ENCODE peak calls at places on chromosomes 6 and 20, in six cellular contexts. One of them, this sample, is unnamed. For H3K9me3, the result is how much of the 10 kb centered on the place peaks cover.

GRCh38 chr6:168244961-168245551 is 74.5 kb downstream of the DACT2 start:
- DNase-seq in AG04450: no peak
- DNase-seq in CD4-positive, alpha-beta T cell: no peak
- DNase-seq in fibroblast of lung: no peak
- DNase-seq in spleen: no peak
- DNase-seq in psoas muscle: no peak
- DNase-seq in this sample: no peak

GRCh38 chr6:34248727-34249468 is at the start of gene SMIM29:
- DNase-seq in AG04450: peak
- DNase-seq in CD4-positive, alpha-beta T cell: peak
- DNase-seq in fibroblast of lung: peak
- DNase-seq in spleen: peak
- DNase-seq in psoas muscle: peak
- DNase-seq in this sample: peak

GRCh38 chr6:30494275-30494990 is 5.1 kb downstream of the HLA-E start:
- DNase-seq in AG04450: no peak
- DNase-seq in CD4-positive, alpha-beta T cell: no peak
- DNase-seq in fibroblast of lung: no peak
- DNase-seq in spleen: no peak
- DNase-seq in psoas muscle: no peak
- DNase-seq in this sample: no peak

GRCh38 chr6:170374571-170375444 is 68.2 kb downstream of the FAM120B start:
- DNase-seq in AG04450: no peak
- DNase-seq in CD4-positive, alpha-beta T cell: no peak
- DNase-seq in fibroblast of lung: no peak
- DNase-seq in spleen: no peak
- DNase-seq in psoas muscle: no peak
- DNase-seq in this sample: no peak

GRCh38 chr20:45289942-45290676 is 16.5 kb upstream of the RBPJL start:
- DNase-seq in AG04450: no peak
- DNase-seq in CD4-positive, alpha-beta T cell: no peak
- DNase-seq in fibroblast of lung: no peak
- DNase-seq in spleen: no peak
- DNase-seq in psoas muscle: no peak
- DNase-seq in this sample: no peak

GRCh38 chr20:43331911-43332310 is 125.8 kb upstream of the SRSF6 start:
- DNase-seq in AG04450: no peak
- DNase-seq in CD4-positive, alpha-beta T cell: no peak
- DNase-seq in fibroblast of lung: no peak
- DNase-seq in spleen: no peak
- DNase-seq in psoas muscle: peak
- DNase-seq in this sample: no peak

GRCh38 chr20:12098411-12098810 is 180.7 kb downstream of the BTBD3 start:
- DNase-seq in AG04450: no peak
- DNase-seq in CD4-positive, alpha-beta T cell: no peak
- DNase-seq in fibroblast of lung: no peak
- DNase-seq in spleen: no peak
- DNase-seq in psoas muscle: no peak
- DNase-seq in this sample: no peak

GRCh38 chr6:39083111-39083702 is 31.8 kb downstream of the SAYSD1 start:
- DNase-seq in AG04450: no peak
- DNase-seq in CD4-positive, alpha-beta T cell: no peak
- DNase-seq in fibroblast of lung: no peak
- DNase-seq in spleen: no peak
- DNase-seq in psoas muscle: no peak
- DNase-seq in this sample: no peak

GRCh38 chr20:50226093-50226974 is 35.7 kb downstream of the CEBPB start:
- DNase-seq in AG04450: no peak
- DNase-seq in CD4-positive, alpha-beta T cell: no peak
- DNase-seq in fibroblast of lung: peak
- DNase-seq in spleen: no peak
- DNase-seq in psoas muscle: no peak
- DNase-seq in this sample: no peak

GRCh38 chr20:31602779-31603441 is 2.2 kb upstream of the ID1 start:
- DNase-seq in AG04450: no peak
- DNase-seq in CD4-positive, alpha-beta T cell: peak
- DNase-seq in fibroblast of lung: peak
- DNase-seq in spleen: no peak
- DNase-seq in psoas muscle: no peak
- DNase-seq in this sample: no peak

GRCh38 chr20:21203036-21203656 is 77.3 kb downstream of the KIZ start:
- DNase-seq in AG04450: no peak
- DNase-seq in CD4-positive, alpha-beta T cell: no peak
- DNase-seq in fibroblast of lung: no peak
- DNase-seq in spleen: no peak
- DNase-seq in psoas muscle: no peak
- DNase-seq in this sample: no peak

GRCh38 chr6:112337209-112337638 is 9.9 kb upstream of the RFPL4B start:
- DNase-seq in AG04450: peak
- DNase-seq in CD4-positive, alpha-beta T cell: no peak
- DNase-seq in fibroblast of lung: peak
- DNase-seq in spleen: no peak
- DNase-seq in psoas muscle: peak
- DNase-seq in this sample: no peak

GRCh38 chr6:42423244-42423643 is 28.5 kb downstream of the TRERF1 start:
- DNase-seq in AG04450: no peak
- DNase-seq in CD4-positive, alpha-beta T cell: no peak
- DNase-seq in fibroblast of lung: no peak
- DNase-seq in spleen: no peak
- DNase-seq in psoas muscle: no peak
- DNase-seq in this sample: no peak

GRCh38 chr20:46648903-46649649 is 2.2 kb downstream of the SLC13A3 start:
- DNase-seq in AG04450: no peak
- DNase-seq in CD4-positive, alpha-beta T cell: no peak
- DNase-seq in fibroblast of lung: no peak
- DNase-seq in spleen: no peak
- DNase-seq in psoas muscle: no peak
- DNase-seq in this sample: no peak

GRCh38 chr6:129619579-129620233 is 90.3 kb downstream of the ARHGAP18 start:
- DNase-seq in AG04450: no peak
- DNase-seq in CD4-positive, alpha-beta T cell: no peak
- DNase-seq in fibroblast of lung: no peak
- DNase-seq in spleen: no peak
- DNase-seq in psoas muscle: no peak
- DNase-seq in this sample: no peak

GRCh38 chr20:12171927-12172581 is 254.4 kb downstream of the BTBD3 start:
- DNase-seq in AG04450: peak
- DNase-seq in CD4-positive, alpha-beta T cell: no peak
- DNase-seq in fibroblast of lung: peak
- DNase-seq in spleen: no peak
- DNase-seq in psoas muscle: no peak
- DNase-seq in this sample: no peak

GRCh38 chr20:25623225-25623735 is 534 bp downstream of the NANP start:
- DNase-seq in AG04450: no peak
- DNase-seq in CD4-positive, alpha-beta T cell: no peak
- DNase-seq in fibroblast of lung: peak
- DNase-seq in spleen: peak
- DNase-seq in psoas muscle: peak
- DNase-seq in this sample: peak

GRCh38 chr6:41836022-41836659 is 48.6 kb downstream of the TOMM6 start:
- DNase-seq in AG04450: no peak
- DNase-seq in CD4-positive, alpha-beta T cell: no peak
- DNase-seq in fibroblast of lung: peak
- DNase-seq in spleen: no peak
- DNase-seq in psoas muscle: no peak
- DNase-seq in this sample: no peak

GRCh38 chr6:56173228-56173627 is 74.2 kb downstream of the COL21A1 start:
- DNase-seq in AG04450: no peak
- DNase-seq in CD4-positive, alpha-beta T cell: no peak
- DNase-seq in fibroblast of lung: no peak
- DNase-seq in spleen: no peak
- DNase-seq in psoas muscle: no peak
- DNase-seq in this sample: no peak
- H3K9me3 ChIP-seq in AG04450: under half
- H3K9me3 ChIP-seq in CD4-positive, alpha-beta T cell: under half
- H3K9me3 ChIP-seq in fibroblast of lung: under half
- H3K9me3 ChIP-seq in spleen: half or more
- H3K9me3 ChIP-seq in psoas muscle: under half
- H3K9me3 ChIP-seq in this sample: under half

GRCh38 chr20:29297411-29298270 is 1959.8 kb upstream of the DEFB115 start:
- DNase-seq in AG04450: no peak
- DNase-seq in CD4-positive, alpha-beta T cell: no peak
- DNase-seq in fibroblast of lung: no peak
- DNase-seq in spleen: no peak
- DNase-seq in psoas muscle: peak
- DNase-seq in this sample: no peak
- H3K9me3 ChIP-seq in AG04450: half or more
- H3K9me3 ChIP-seq in CD4-positive, alpha-beta T cell: under half
- H3K9me3 ChIP-seq in fibroblast of lung: under half
- H3K9me3 ChIP-seq in spleen: half or more
- H3K9me3 ChIP-seq in psoas muscle: under half
- H3K9me3 ChIP-seq in this sample: under half

GRCh38 chr20:59622496-59622895 is 18.2 kb downstream of the PHACTR3 start:
- DNase-seq in AG04450: no peak
- DNase-seq in CD4-positive, alpha-beta T cell: no peak
- DNase-seq in fibroblast of lung: no peak
- DNase-seq in spleen: no peak
- DNase-seq in psoas muscle: no peak
- DNase-seq in this sample: no peak
- H3K9me3 ChIP-seq in AG04450: under half
- H3K9me3 ChIP-seq in CD4-positive, alpha-beta T cell: under half
- H3K9me3 ChIP-seq in fibroblast of lung: under half
- H3K9me3 ChIP-seq in spleen: under half
- H3K9me3 ChIP-seq in psoas muscle: under half
- H3K9me3 ChIP-seq in this sample: under half

DNA sequence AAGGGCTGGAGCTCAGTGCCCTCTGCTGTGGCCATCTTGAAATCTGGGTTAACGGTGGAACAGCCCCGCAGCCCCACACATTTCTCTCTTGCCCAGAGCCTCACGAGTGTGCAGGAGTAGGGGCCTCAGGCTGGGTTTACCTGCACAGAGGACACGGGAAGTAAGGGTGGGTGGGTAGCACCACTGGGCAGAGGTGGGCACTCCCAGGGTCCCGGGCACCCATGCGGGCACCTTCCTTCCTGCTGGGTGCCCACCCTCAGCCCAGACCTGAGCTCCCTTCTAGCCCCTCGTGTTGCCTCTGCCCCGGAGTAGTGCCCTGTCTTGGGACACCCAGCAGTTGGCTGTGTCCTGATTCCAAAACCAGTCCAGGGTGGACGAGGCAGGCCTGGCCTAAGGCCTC is 11.2 kb downstream of the COL9A3 start:
- DNase-seq in AG04450: no peak
- DNase-seq in CD4-positive, alpha-beta T cell: no peak
- DNase-seq in fibroblast of lung: no peak
- DNase-seq in spleen: no peak
- DNase-seq in psoas muscle: no peak
- DNase-seq in this sample: no peak
- H3K9me3 ChIP-seq in AG04450: under half
- H3K9me3 ChIP-seq in CD4-positive, alpha-beta T cell: under half
- H3K9me3 ChIP-seq in fibroblast of lung: under half
- H3K9me3 ChIP-seq in spleen: under half
- H3K9me3 ChIP-seq in psoas muscle: under half
- H3K9me3 ChIP-seq in this sample: under half

DNA sequence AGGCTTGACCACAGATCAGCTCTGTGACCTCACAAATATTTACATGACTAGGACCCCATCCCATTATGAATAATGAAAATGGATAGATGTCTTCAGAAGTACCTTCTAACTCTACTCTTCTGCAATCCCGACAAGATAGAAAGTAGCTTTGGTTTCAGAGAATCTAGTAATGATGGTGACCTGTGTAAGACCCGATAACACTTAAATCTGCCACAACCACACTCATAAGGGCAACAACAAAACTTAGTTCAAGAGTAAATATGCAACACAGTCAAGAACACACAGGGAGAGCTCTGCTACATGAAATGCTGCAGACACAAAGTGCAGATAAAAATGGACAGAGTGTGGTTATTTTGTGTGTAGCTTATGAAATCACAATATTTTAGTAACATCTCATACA is 9.6 kb downstream of the CHD6 start:
- DNase-seq in AG04450: no peak
- DNase-seq in CD4-positive, alpha-beta T cell: no peak
- DNase-seq in fibroblast of lung: no peak
- DNase-seq in spleen: no peak
- DNase-seq in psoas muscle: no peak
- DNase-seq in this sample: no peak
- H3K9me3 ChIP-seq in AG04450: under half
- H3K9me3 ChIP-seq in CD4-positive, alpha-beta T cell: under half
- H3K9me3 ChIP-seq in fibroblast of lung: under half
- H3K9me3 ChIP-seq in spleen: under half
- H3K9me3 ChIP-seq in psoas muscle: under half
- H3K9me3 ChIP-seq in this sample: under half

This sample was measured in T-helper 17 cell.